ENCODE peak calls at places on chromosome 13, in four cellular contexts. One of them, this sample, is unnamed.

GRCh38 chr13:104592545-104593250 is 1526.5 kb upstream of the SLC10A2 start:
- DNase-seq in activated naive CD4-positive, alpha-beta T cell: no peak
- DNase-seq in fibroblast of villous mesenchyme: no peak
- DNase-seq in stimulated activated CD8-positive, alpha-beta memory T cell treated with anti-CD3 and anti-CD28 coated beads, Interleukin-2, amount 100 ng/mL, for 1 hour: no peak
- DNase-seq in this sample: no peak

GRCh38 chr13:50829896-50830295 is 13.6 kb downstream of the DLEU7 start:
- DNase-seq in activated naive CD4-positive, alpha-beta T cell: no peak
- DNase-seq in fibroblast of villous mesenchyme: peak
- DNase-seq in stimulated activated CD8-positive, alpha-beta memory T cell treated with anti-CD3 and anti-CD28 coated beads, Interleukin-2, amount 100 ng/mL, for 1 hour: no peak
- DNase-seq in this sample: no peak

GRCh38 chr13:50227356-50227755 is 212.1 kb downstream of the KCNRG start:
- DNase-seq in activated naive CD4-positive, alpha-beta T cell: no peak
- DNase-seq in fibroblast of villous mesenchyme: no peak
- DNase-seq in stimulated activated CD8-positive, alpha-beta memory T cell treated with anti-CD3 and anti-CD28 coated beads, Interleukin-2, amount 100 ng/mL, for 1 hour: no peak
- DNase-seq in this sample: no peak

GRCh38 chr13:111422352-111422751 is 101.9 kb downstream of the TEX29 start:
- DNase-seq in activated naive CD4-positive, alpha-beta T cell: no peak
- DNase-seq in fibroblast of villous mesenchyme: no peak
- DNase-seq in stimulated activated CD8-positive, alpha-beta memory T cell treated with anti-CD3 and anti-CD28 coated beads, Interleukin-2, amount 100 ng/mL, for 1 hour: no peak
- DNase-seq in this sample: no peak

GRCh38 chr13:63472736-63473135 is 2057.1 kb upstream of the PCDH20 start:
- DNase-seq in activated naive CD4-positive, alpha-beta T cell: no peak
- DNase-seq in fibroblast of villous mesenchyme: no peak
- DNase-seq in stimulated activated CD8-positive, alpha-beta memory T cell treated with anti-CD3 and anti-CD28 coated beads, Interleukin-2, amount 100 ng/mL, for 1 hour: no peak
- DNase-seq in this sample: no peak

GRCh38 chr13:98563071-98563470 is 13.8 kb downstream of the STK24 start:
- DNase-seq in activated naive CD4-positive, alpha-beta T cell: peak
- DNase-seq in fibroblast of villous mesenchyme: peak
- DNase-seq in stimulated activated CD8-positive, alpha-beta memory T cell treated with anti-CD3 and anti-CD28 coated beads, Interleukin-2, amount 100 ng/mL, for 1 hour: no peak
- DNase-seq in this sample: no peak

GRCh38 chr13:26971990-26972888 is 199.4 kb downstream of the USP12 start:
- DNase-seq in activated naive CD4-positive, alpha-beta T cell: no peak
- DNase-seq in fibroblast of villous mesenchyme: no peak
- DNase-seq in stimulated activated CD8-positive, alpha-beta memory T cell treated with anti-CD3 and anti-CD28 coated beads, Interleukin-2, amount 100 ng/mL, for 1 hour: no peak
- DNase-seq in this sample: no peak

GRCh38 chr13:21014666-21015170 is 46.7 kb downstream of the LATS2 start:
- DNase-seq in activated naive CD4-positive, alpha-beta T cell: no peak
- DNase-seq in fibroblast of villous mesenchyme: peak
- DNase-seq in stimulated activated CD8-positive, alpha-beta memory T cell treated with anti-CD3 and anti-CD28 coated beads, Interleukin-2, amount 100 ng/mL, for 1 hour: no peak
- DNase-seq in this sample: no peak

GRCh38 chr13:38685974-38686571 is 804 bp upstream of the FREM2 start:
- DNase-seq in activated naive CD4-positive, alpha-beta T cell: no peak
- DNase-seq in fibroblast of villous mesenchyme: peak
- DNase-seq in stimulated activated CD8-positive, alpha-beta memory T cell treated with anti-CD3 and anti-CD28 coated beads, Interleukin-2, amount 100 ng/mL, for 1 hour: no peak
- DNase-seq in this sample: peak

GRCh38 chr13:48828962-48829405 is 146.7 kb upstream of the FNDC3A start:
- DNase-seq in activated naive CD4-positive, alpha-beta T cell: no peak
- DNase-seq in fibroblast of villous mesenchyme: no peak
- DNase-seq in stimulated activated CD8-positive, alpha-beta memory T cell treated with anti-CD3 and anti-CD28 coated beads, Interleukin-2, amount 100 ng/mL, for 1 hour: no peak
- DNase-seq in this sample: no peak

GRCh38 chr13:36778083-36778671 is 40.8 kb upstream of the RFXAP start:
- DNase-seq in activated naive CD4-positive, alpha-beta T cell: no peak
- DNase-seq in fibroblast of villous mesenchyme: peak
- DNase-seq in stimulated activated CD8-positive, alpha-beta memory T cell treated with anti-CD3 and anti-CD28 coated beads, Interleukin-2, amount 100 ng/mL, for 1 hour: no peak
- DNase-seq in this sample: no peak

GRCh38 chr13:109517516-109517915 is 268.9 kb downstream of the IRS2 start:
- DNase-seq in activated naive CD4-positive, alpha-beta T cell: no peak
- DNase-seq in fibroblast of villous mesenchyme: no peak
- DNase-seq in stimulated activated CD8-positive, alpha-beta memory T cell treated with anti-CD3 and anti-CD28 coated beads, Interleukin-2, amount 100 ng/mL, for 1 hour: no peak
- DNase-seq in this sample: no peak

GRCh38 chr13:50745542-50745941 is 98.0 kb downstream of the DLEU7 start:
- DNase-seq in activated naive CD4-positive, alpha-beta T cell: no peak
- DNase-seq in fibroblast of villous mesenchyme: no peak
- DNase-seq in stimulated activated CD8-positive, alpha-beta memory T cell treated with anti-CD3 and anti-CD28 coated beads, Interleukin-2, amount 100 ng/mL, for 1 hour: no peak
- DNase-seq in this sample: no peak

GRCh38 chr13:40388617-40389016 is 277.8 kb downstream of the FOXO1 start:
- DNase-seq in activated naive CD4-positive, alpha-beta T cell: peak
- DNase-seq in fibroblast of villous mesenchyme: peak
- DNase-seq in stimulated activated CD8-positive, alpha-beta memory T cell treated with anti-CD3 and anti-CD28 coated beads, Interleukin-2, amount 100 ng/mL, for 1 hour: peak
- DNase-seq in this sample: no peak

GRCh38 chr13:60370343-60370742 is 26.7 kb upstream of the TDRD3 start:
- DNase-seq in activated naive CD4-positive, alpha-beta T cell: no peak
- DNase-seq in fibroblast of villous mesenchyme: no peak
- DNase-seq in stimulated activated CD8-positive, alpha-beta memory T cell treated with anti-CD3 and anti-CD28 coated beads, Interleukin-2, amount 100 ng/mL, for 1 hour: no peak
- DNase-seq in this sample: no peak

GRCh38 chr13:22883262-22883840 is 297.4 kb upstream of the SGCG start:
- DNase-seq in activated naive CD4-positive, alpha-beta T cell: no peak
- DNase-seq in fibroblast of villous mesenchyme: no peak
- DNase-seq in stimulated activated CD8-positive, alpha-beta memory T cell treated with anti-CD3 and anti-CD28 coated beads, Interleukin-2, amount 100 ng/mL, for 1 hour: no peak
- DNase-seq in this sample: no peak

GRCh38 chr13:77026255-77026782 is 640 bp downstream of the FBXL3 start:
- DNase-seq in activated naive CD4-positive, alpha-beta T cell: peak
- DNase-seq in fibroblast of villous mesenchyme: peak
- DNase-seq in stimulated activated CD8-positive, alpha-beta memory T cell treated with anti-CD3 and anti-CD28 coated beads, Interleukin-2, amount 100 ng/mL, for 1 hour: peak
- DNase-seq in this sample: peak

GRCh38 chr13:73578251-73578875 is 519.6 kb downstream of the KLF5 start:
- DNase-seq in activated naive CD4-positive, alpha-beta T cell: no peak
- DNase-seq in fibroblast of villous mesenchyme: no peak
- DNase-seq in stimulated activated CD8-positive, alpha-beta memory T cell treated with anti-CD3 and anti-CD28 coated beads, Interleukin-2, amount 100 ng/mL, for 1 hour: no peak
- DNase-seq in this sample: no peak

GRCh38 chr13:55199132-55199531 is 1941.6 kb upstream of the PRR20A start:
- DNase-seq in activated naive CD4-positive, alpha-beta T cell: no peak
- DNase-seq in fibroblast of villous mesenchyme: no peak
- DNase-seq in stimulated activated CD8-positive, alpha-beta memory T cell treated with anti-CD3 and anti-CD28 coated beads, Interleukin-2, amount 100 ng/mL, for 1 hour: no peak
- DNase-seq in this sample: no peak

GRCh38 chr13:36062249-36062648 is 68.9 kb downstream of the DCLK1 start:
- DNase-seq in activated naive CD4-positive, alpha-beta T cell: no peak
- DNase-seq in fibroblast of villous mesenchyme: no peak
- DNase-seq in stimulated activated CD8-positive, alpha-beta memory T cell treated with anti-CD3 and anti-CD28 coated beads, Interleukin-2, amount 100 ng/mL, for 1 hour: no peak
- DNase-seq in this sample: no peak

GRCh38 chr13:48437381-48437780 is 24.5 kb upstream of the LPAR6 start:
- DNase-seq in activated naive CD4-positive, alpha-beta T cell: no peak
- DNase-seq in fibroblast of villous mesenchyme: peak
- DNase-seq in stimulated activated CD8-positive, alpha-beta memory T cell treated with anti-CD3 and anti-CD28 coated beads, Interleukin-2, amount 100 ng/mL, for 1 hour: no peak
- DNase-seq in this sample: peak

This sample was measured in mesothelial cell of epicardium.